ENCODE peak calls at places on chromosomes 11 and 22, in ten cellular contexts. W, X, B, S, E, O, C, T, F and M are unnamed samples.

GRCh38 chr11:75473684-75474083 is 40.7 kb upstream of the KLHL35 start:
- DNase-seq in X (no peak), C (no peak), F (no peak), T (no peak), B (no peak), O (no peak), E (no peak), S (no peak), W (no peak), M (no peak)

GRCh38 chr11:61151545-61152252 is 9.5 kb downstream of the VPS37C start:
- DNase-seq in C (no peak), S (no peak), B (no peak), O (no peak), E (no peak), X (no peak), F (no peak), T (no peak), W (no peak), M (no peak)

GRCh38 chr11:96134622-96135021 is 208.4 kb downstream of the MAML2 start:
- DNase-seq in O (peak; percentile 57), W (no peak), F (no peak), C (no peak), T (peak; percentile 34), B (peak; percentile 43), X (no peak), E (no peak), S (no peak), M (no peak)

GRCh38 chr11:68998390-68998911 is 14.6 kb downstream of the MRGPRF start:
- DNase-seq in X (no peak), E (no peak), F (peak; percentile 50), O (no peak), S (no peak), T (peak; percentile 93), W (no peak), C (peak; percentile 43), B (peak; percentile 54), M (peak; percentile 17)

GRCh38 chr11:41319434-41319833 is 140.0 kb downstream of the LRRC4C start:
- DNase-seq in W (no peak), B (no peak), T (no peak), F (no peak), X (no peak), C (no peak), O (no peak), S (no peak), E (no peak), M (no peak)

GRCh38 chr11:75269367-75269660 is 28.7 kb downstream of the TPBGL start:
- DNase-seq in F (peak; percentile 25), X (no peak), O (no peak), T (no peak), W (no peak), E (no peak), B (no peak), C (no peak), S (no peak), M (no peak)

GRCh38 chr11:96013459-96014213 is 89.7 kb upstream of the MTMR2 start:
- DNase-seq in C (no peak), F (no peak), O (no peak), X (no peak), E (no peak), W (no peak), S (no peak), B (no peak), T (no peak), M (no peak)

GRCh38 chr22:46012881-46013281 is 35.9 kb upstream of the WNT7B start:
- DNase-seq in W (no peak), C (peak; percentile 30), F (peak; percentile 64), E (no peak), X (no peak), T (no peak), B (no peak), O (no peak), S (no peak), M (no peak)

GRCh38 chr11:32081129-32081641 is 9.7 kb upstream of the RCN1 start:
- DNase-seq in X (no peak), O (no peak), C (no peak), F (no peak), E (no peak), W (no peak), T (peak; percentile 40), B (peak; percentile 34), S (no peak), M (no peak)

GRCh38 chr11:41431784-41432183 is 27.7 kb downstream of the LRRC4C start:
- DNase-seq in S (peak; percentile 12), B (no peak), X (no peak), O (no peak), C (no peak), W (no peak), F (no peak), E (no peak), T (peak; percentile 19), M (no peak)

GRCh38 chr22:29798318-29798717 is 31.1 kb downstream of the UQCR10 start:
- DNase-seq in T (peak; percentile 59), E (no peak), B (peak; percentile 37), X (no peak), W (no peak), S (no peak), O (no peak), C (no peak), F (peak; percentile 3), M (no peak)

GRCh38 chr11:44992181-44992582 is 41.5 kb upstream of the TP53I11 start:
- DNase-seq in O (no peak), B (no peak), X (no peak), C (peak; percentile 90), F (peak; percentile 60), E (no peak), T (no peak), S (no peak), W (no peak), M (no peak)

GRCh38 chr22:43217285-43218030 is 30.5 kb upstream of the TTLL12 start:
- DNase-seq in E (no peak), W (no peak), F (no peak), B (no peak), C (no peak), X (no peak), T (no peak), O (no peak), S (no peak), M (no peak)

GRCh38 chr11:32056445-32056844 is 34.4 kb upstream of the RCN1 start:
- DNase-seq in E (no peak), B (peak; percentile 92), X (no peak), S (no peak), C (no peak), T (peak; percentile 12), F (no peak), O (peak; percentile 7), W (no peak), M (no peak)

GRCh38 chr11:3674189-3674588 is 3.0 kb upstream of the CHRNA10 start:
- DNase-seq in B (no peak), E (no peak), O (peak; percentile 14), F (no peak), C (no peak), T (no peak), W (no peak), S (no peak), X (no peak), M (no peak)

GRCh38 chr11:86538223-86538548 is 134.2 kb downstream of the ME3 start:
- DNase-seq in S (no peak), B (no peak), W (no peak), T (no peak), C (no peak), X (no peak), F (no peak), E (no peak), O (no peak), M (no peak)

GRCh38 chr11:88104408-88104807 is 70.8 kb downstream of the RAB38 start:
- DNase-seq in C (peak; percentile 12), T (no peak), S (no peak), B (no peak), O (no peak), E (no peak), F (no peak), W (no peak), X (no peak), M (no peak)

GRCh38 chr11:13210424-13210823 is 67.2 kb upstream of the BMAL1 start:
- DNase-seq in T (peak; percentile 65), W (no peak), X (no peak), E (peak; percentile 23), S (peak; percentile 57), B (peak; percentile 85), F (peak; percentile 52), C (peak; percentile 69), O (peak; percentile 76), M (peak; percentile 64)

GRCh38 chr22:32203181-32204105 is 1.4 kb downstream of the RFPL2 start:
- DNase-seq in O (no peak), B (no peak), F (peak; percentile 38), S (no peak), E (no peak), W (no peak), T (no peak), X (no peak), C (no peak), M (no peak)

GRCh38 chr22:39514373-39514973 is 5.9 kb upstream of the ATF4 start:
- DNase-seq in X (peak; percentile 43), E (no peak), B (peak; percentile 58), S (peak; percentile 47), O (peak; percentile 79), F (no peak), W (no peak), C (no peak), T (peak; percentile 71), M (peak; percentile 74)

GRCh38 chr11:128610765-128611617 is 23.6 kb upstream of the ETS1 start:
- DNase-seq in C (no peak), O (no peak), W (no peak), S (no peak), X (no peak), F (no peak), T (no peak), E (peak; percentile 74), B (no peak), M (no peak)

GRCh38 chr11:10201343-10201742 is 92.7 kb downstream of the SBF2 start:
- DNase-seq in F (no peak), T (no peak), B (no peak), O (no peak), C (no peak), E (no peak), S (no peak), W (no peak), X (no peak), M (no peak)

GRCh38 chr11:69950120-69950519 is 128.0 kb upstream of the ANO1 start:
- DNase-seq in X (no peak), W (peak; percentile 45), O (no peak), E (no peak), C (no peak), S (peak; percentile 58), F (peak; percentile 30), T (peak; percentile 91), B (no peak), M (peak; percentile 50)

GRCh38 chr11:112285918-112286317 is 25.3 kb upstream of the PLET1 start:
- DNase-seq in W (no peak), O (peak; percentile 17), F (no peak), T (peak; percentile 90), C (no peak), E (no peak), B (peak; percentile 70), S (no peak), X (no peak), M (no peak)

GRCh38 chr22:18113680-18114394 is 3.2 kb downstream of the TUBA8 start:
- DNase-seq in S (no peak), X (no peak), W (no peak), C (no peak), T (peak; percentile 85), F (no peak), E (no peak), O (no peak), B (no peak), M (no peak)

GRCh38 chr11:13114566-13115465 is 105.7 kb downstream of the RASSF10 start:
- DNase-seq in B (no peak), C (peak; percentile 60), O (no peak), E (no peak), T (peak; percentile 18), X (peak; percentile 26), W (no peak), S (peak; percentile 57), F (no peak), M (no peak)

GRCh38 chr11:45896392-45897068 is 10.5 kb downstream of the FREY1 start:
- DNase-seq in T (no peak), X (no peak), F (peak; percentile 48), O (no peak), W (no peak), C (peak; percentile 53), B (no peak), S (peak; percentile 45), E (no peak), M (no peak)

GRCh38 chr11:77559686-77560425 is 29.9 kb upstream of the AQP11 start:
- DNase-seq in W (no peak), S (no peak), E (no peak), B (peak; percentile 47), X (no peak), O (peak; percentile 52), F (no peak), C (no peak), T (peak; percentile 73), M (no peak)